ENCODE peak calls at places on chromosomes 6 and 20, in six cellular contexts. One of them, this sample, is unnamed.

GRCh38 chr6:39938773-39939381 is 4.6 kb upstream of the MOCS1 start:
- DNase-seq in EH: no peak
- DNase-seq in astrocyte: no peak
- DNase-seq in NCI-H1105: no peak
- DNase-seq in body of pancreas: no peak
- DNase-seq in naive thymus-derived CD8-positive, alpha-beta T cell: no peak
- DNase-seq in this sample: no peak

GRCh38 chr6:41341580-41341979 is 6.2 kb downstream of the NCR2 start:
- DNase-seq in astrocyte: no peak
- DNase-seq in naive thymus-derived CD8-positive, alpha-beta T cell: no peak
- DNase-seq in NCI-H1105: no peak
- DNase-seq in body of pancreas: no peak
- DNase-seq in EH: no peak
- DNase-seq in this sample: no peak

GRCh38 chr6:123953920-123954319 is 150.3 kb downstream of the NKAIN2 start:
- DNase-seq in NCI-H1105: no peak
- DNase-seq in astrocyte: no peak
- DNase-seq in naive thymus-derived CD8-positive, alpha-beta T cell: no peak
- DNase-seq in EH: no peak
- DNase-seq in body of pancreas: no peak
- DNase-seq in this sample: peak; percentile 33

GRCh38 chr6:116389357-116389756 is 18.6 kb downstream of the DSE start:
- DNase-seq in body of pancreas: no peak
- DNase-seq in NCI-H1105: no peak
- DNase-seq in EH: peak; percentile 45
- DNase-seq in naive thymus-derived CD8-positive, alpha-beta T cell: no peak
- DNase-seq in astrocyte: peak; percentile 41
- DNase-seq in this sample: no peak

GRCh38 chr6:43495409-43495941 is 14.7 kb downstream of the LRRC73 start:
- DNase-seq in EH: peak; percentile 50
- DNase-seq in naive thymus-derived CD8-positive, alpha-beta T cell: no peak
- DNase-seq in NCI-H1105: no peak
- DNase-seq in astrocyte: no peak
- DNase-seq in body of pancreas: no peak
- DNase-seq in this sample: no peak

GRCh38 chr6:105675715-105676397 is 273.0 kb upstream of the PREP start:
- DNase-seq in body of pancreas: no peak
- DNase-seq in EH: peak; percentile 98
- DNase-seq in NCI-H1105: peak; percentile 35
- DNase-seq in astrocyte: peak; percentile 97
- DNase-seq in naive thymus-derived CD8-positive, alpha-beta T cell: no peak
- DNase-seq in this sample: no peak

GRCh38 chr20:19932170-19932667 is 84.9 kb upstream of the NAA20 start:
- DNase-seq in naive thymus-derived CD8-positive, alpha-beta T cell: no peak
- DNase-seq in EH: peak; percentile 92
- DNase-seq in NCI-H1105: no peak
- DNase-seq in astrocyte: peak; percentile 90
- DNase-seq in body of pancreas: peak; percentile 54
- DNase-seq in this sample: peak; percentile 48

GRCh38 chr6:89260832-89261231 is 43.7 kb upstream of the GABRR1 start:
- DNase-seq in NCI-H1105: peak; percentile 55
- DNase-seq in astrocyte: no peak
- DNase-seq in naive thymus-derived CD8-positive, alpha-beta T cell: peak; percentile 11
- DNase-seq in body of pancreas: peak; percentile 10
- DNase-seq in EH: no peak
- DNase-seq in this sample: no peak

GRCh38 chr6:133131621-133132020 is 109.5 kb upstream of the EYA4 start:
- DNase-seq in naive thymus-derived CD8-positive, alpha-beta T cell: no peak
- DNase-seq in body of pancreas: no peak
- DNase-seq in EH: no peak
- DNase-seq in NCI-H1105: no peak
- DNase-seq in astrocyte: no peak
- DNase-seq in this sample: peak; percentile 80

GRCh38 chr6:3366596-3367413 is 90.0 kb downstream of the SLC22A23 start:
- DNase-seq in NCI-H1105: no peak
- DNase-seq in EH: no peak
- DNase-seq in naive thymus-derived CD8-positive, alpha-beta T cell: no peak
- DNase-seq in astrocyte: no peak
- DNase-seq in body of pancreas: no peak
- DNase-seq in this sample: no peak

GRCh38 chr20:35317416-35317815 is 25.2 kb upstream of the FAM83C start:
- DNase-seq in body of pancreas: no peak
- DNase-seq in astrocyte: no peak
- DNase-seq in EH: peak; percentile 49
- DNase-seq in naive thymus-derived CD8-positive, alpha-beta T cell: no peak
- DNase-seq in NCI-H1105: no peak
- DNase-seq in this sample: no peak

GRCh38 chr6:35385457-35386202 is 43.3 kb downstream of the PPARD start:
- DNase-seq in naive thymus-derived CD8-positive, alpha-beta T cell: no peak
- DNase-seq in NCI-H1105: no peak
- DNase-seq in body of pancreas: no peak
- DNase-seq in astrocyte: peak; percentile 41
- DNase-seq in EH: peak; percentile 65
- DNase-seq in this sample: no peak

GRCh38 chr6:150527100-150527499 is 72.6 kb upstream of the PLEKHG1 start:
- DNase-seq in NCI-H1105: no peak
- DNase-seq in naive thymus-derived CD8-positive, alpha-beta T cell: no peak
- DNase-seq in astrocyte: peak; percentile 50
- DNase-seq in EH: peak; percentile 49
- DNase-seq in body of pancreas: no peak
- DNase-seq in this sample: no peak

GRCh38 chr6:41404221-41404866 is 68.9 kb downstream of the NCR2 start:
- DNase-seq in astrocyte: no peak
- DNase-seq in naive thymus-derived CD8-positive, alpha-beta T cell: no peak
- DNase-seq in EH: peak; percentile 58
- DNase-seq in body of pancreas: no peak
- DNase-seq in NCI-H1105: no peak
- DNase-seq in this sample: no peak

GRCh38 chr6:347232-347631 is 44.3 kb upstream of the IRF4 start:
- DNase-seq in body of pancreas: no peak
- DNase-seq in EH: no peak
- DNase-seq in astrocyte: no peak
- DNase-seq in naive thymus-derived CD8-positive, alpha-beta T cell: no peak
- DNase-seq in NCI-H1105: no peak
- DNase-seq in this sample: no peak

GRCh38 chr6:157996201-157996712 is 14.6 kb downstream of the SYNJ2 start:
- DNase-seq in EH: no peak
- DNase-seq in NCI-H1105: no peak
- DNase-seq in naive thymus-derived CD8-positive, alpha-beta T cell: no peak
- DNase-seq in body of pancreas: no peak
- DNase-seq in astrocyte: no peak
- DNase-seq in this sample: no peak

GRCh38 chr6:159023893-159024292 is 20.9 kb downstream of the TAGAP start:
- DNase-seq in body of pancreas: no peak
- DNase-seq in NCI-H1105: no peak
- DNase-seq in naive thymus-derived CD8-positive, alpha-beta T cell: no peak
- DNase-seq in astrocyte: no peak
- DNase-seq in EH: no peak
- DNase-seq in this sample: no peak

GRCh38 chr6:34917626-34918285 is 28.7 kb downstream of the ANKS1A start:
- DNase-seq in EH: no peak
- DNase-seq in astrocyte: no peak
- DNase-seq in body of pancreas: no peak
- DNase-seq in naive thymus-derived CD8-positive, alpha-beta T cell: no peak
- DNase-seq in NCI-H1105: no peak
- DNase-seq in this sample: no peak

GRCh38 chr6:169045486-169045885 is 208.2 kb downstream of the THBS2 start:
- DNase-seq in NCI-H1105: no peak
- DNase-seq in body of pancreas: no peak
- DNase-seq in naive thymus-derived CD8-positive, alpha-beta T cell: no peak
- DNase-seq in EH: no peak
- DNase-seq in astrocyte: no peak
- DNase-seq in this sample: no peak

GRCh38 chr6:122482750-122483080 is 11.1 kb upstream of the SERINC1 start:
- DNase-seq in naive thymus-derived CD8-positive, alpha-beta T cell: no peak
- DNase-seq in EH: no peak
- DNase-seq in NCI-H1105: no peak
- DNase-seq in astrocyte: no peak
- DNase-seq in body of pancreas: no peak
- DNase-seq in this sample: no peak

GRCh38 chr6:147508073-147508870 is at the start of gene SAMD5:
- DNase-seq in NCI-H1105: peak; percentile 40
- DNase-seq in EH: peak; percentile 82
- DNase-seq in astrocyte: peak; percentile 61
- DNase-seq in naive thymus-derived CD8-positive, alpha-beta T cell: no peak
- DNase-seq in body of pancreas: peak; percentile 38
- DNase-seq in this sample: peak; percentile 26

GRCh38 chr6:134532694-134533624 is 215.0 kb upstream of the SGK1 start:
- DNase-seq in body of pancreas: peak; percentile 50
- DNase-seq in EH: no peak
- DNase-seq in astrocyte: peak; percentile 29
- DNase-seq in naive thymus-derived CD8-positive, alpha-beta T cell: no peak
- DNase-seq in NCI-H1105: no peak
- DNase-seq in this sample: no peak

GRCh38 chr6:46014511-46015118 is 1.0 kb downstream of the CLIC5 start:
- DNase-seq in NCI-H1105: no peak
- DNase-seq in EH: no peak
- DNase-seq in body of pancreas: no peak
- DNase-seq in astrocyte: no peak
- DNase-seq in naive thymus-derived CD8-positive, alpha-beta T cell: peak; percentile 31
- DNase-seq in this sample: no peak

GRCh38 chr20:63955281-63955845 is 853 bp downstream of the UCKL1 start:
- DNase-seq in NCI-H1105: no peak
- DNase-seq in astrocyte: no peak
- DNase-seq in EH: peak; percentile 48
- DNase-seq in naive thymus-derived CD8-positive, alpha-beta T cell: no peak
- DNase-seq in body of pancreas: no peak
- DNase-seq in this sample: no peak

GRCh38 chr6:106849130-106849529 is 125.4 kb downstream of the CD24 start:
- DNase-seq in EH: no peak
- DNase-seq in NCI-H1105: no peak
- DNase-seq in body of pancreas: no peak
- DNase-seq in naive thymus-derived CD8-positive, alpha-beta T cell: no peak
- DNase-seq in astrocyte: no peak
- DNase-seq in this sample: no peak

GRCh38 chr20:10805764-10806163 is 132.0 kb upstream of the JAG1 start:
- DNase-seq in EH: no peak
- DNase-seq in NCI-H1105: no peak
- DNase-seq in body of pancreas: no peak
- DNase-seq in naive thymus-derived CD8-positive, alpha-beta T cell: no peak
- DNase-seq in astrocyte: no peak
- DNase-seq in this sample: no peak

GRCh38 chr6:74041420-74041819 is 345.4 kb downstream of the CD109 start:
- DNase-seq in astrocyte: no peak
- DNase-seq in EH: no peak
- DNase-seq in body of pancreas: no peak
- DNase-seq in NCI-H1105: no peak
- DNase-seq in naive thymus-derived CD8-positive, alpha-beta T cell: no peak
- DNase-seq in this sample: no peak

GRCh38 chr20:21106171-21106694 is at the start of gene LINC00237:
- DNase-seq in body of pancreas: no peak
- DNase-seq in NCI-H1105: no peak
- DNase-seq in astrocyte: no peak
- DNase-seq in EH: no peak
- DNase-seq in naive thymus-derived CD8-positive, alpha-beta T cell: no peak
- DNase-seq in this sample: no peak

GRCh38 chr6:138869343-138869742 is 73.5 kb downstream of the ECT2L start:
- DNase-seq in body of pancreas: no peak
- DNase-seq in NCI-H1105: no peak
- DNase-seq in naive thymus-derived CD8-positive, alpha-beta T cell: no peak
- DNase-seq in astrocyte: peak; percentile 12
- DNase-seq in EH: peak; percentile 20
- DNase-seq in this sample: no peak

GRCh38 chr20:62830821-62831220 is 14.0 kb downstream of the COL9A3 start:
- DNase-seq in NCI-H1105: no peak
- DNase-seq in body of pancreas: no peak
- DNase-seq in EH: no peak
- DNase-seq in naive thymus-derived CD8-positive, alpha-beta T cell: no peak
- DNase-seq in astrocyte: no peak
- DNase-seq in this sample: no peak

GRCh38 chr6:53112404-53112803 is 36.2 kb downstream of the GCM1 start:
- DNase-seq in body of pancreas: peak; percentile 37
- DNase-seq in naive thymus-derived CD8-positive, alpha-beta T cell: no peak
- DNase-seq in NCI-H1105: no peak
- DNase-seq in EH: no peak
- DNase-seq in astrocyte: no peak
- DNase-seq in this sample: no peak

GRCh38 chr20:57922701-57923100 is 212.9 kb upstream of the PMEPA1 start:
- DNase-seq in body of pancreas: no peak
- DNase-seq in astrocyte: no peak
- DNase-seq in NCI-H1105: no peak
- DNase-seq in naive thymus-derived CD8-positive, alpha-beta T cell: no peak
- DNase-seq in EH: no peak
- DNase-seq in this sample: no peak

GRCh38 chr6:32668226-32668747 is 1.8 kb upstream of the HLA-DQB1 start:
- DNase-seq in body of pancreas: peak; percentile 76
- DNase-seq in naive thymus-derived CD8-positive, alpha-beta T cell: peak; percentile 69
- DNase-seq in EH: no peak
- DNase-seq in astrocyte: no peak
- DNase-seq in NCI-H1105: no peak
- DNase-seq in this sample: peak; percentile 83

GRCh38 chr6:30700340-30700739 is 9.6 kb upstream of the NRM start:
- DNase-seq in astrocyte: no peak
- DNase-seq in NCI-H1105: no peak
- DNase-seq in naive thymus-derived CD8-positive, alpha-beta T cell: no peak
- DNase-seq in EH: no peak
- DNase-seq in body of pancreas: peak; percentile 38
- DNase-seq in this sample: no peak

This sample was measured in adrenal gland.